ENCODE peak calls at places on chromosomes 4 and X, in four cellular contexts. K is AG04450, G is WTC11, J is bronchial epithelial cell. V is an unnamed sample.

GRCh38 chr4:146369446-146369845 is 152.3 kb downstream of the SLC10A7 start:
- DNase-seq in K (no peak), G (no peak), J (no peak), V (no peak)

GRCh38 chr4:16588651-16589050 is 309.8 kb downstream of the LDB2 start:
- DNase-seq in K (no peak), G (no peak), J (no peak), V (no peak)

GRCh38 chr4:149708513-149709175 is 107.0 kb downstream of the IQCM start:
- DNase-seq in K (no peak), G (no peak), J (peak), V (peak)

GRCh38 chrX:45070116-45071007 is 130.3 kb downstream of the DIPK2B start:
- DNase-seq in K (peak), G (no peak), J (peak), V (peak)

GRCh38 chrX:79413009-79413408 is 45.9 kb upstream of the ITM2A start:
- DNase-seq in K (no peak), G (no peak), J (peak), V (no peak)

GRCh38 chr4:139735381-139736256 is 70.0 kb downstream of the MGST2 start:
- DNase-seq in K (no peak), G (peak), J (no peak), V (no peak)

GRCh38 chr4:111788046-111788642 is 357.1 kb upstream of the FAM241A start:
- DNase-seq in K (no peak), G (peak), J (no peak), V (no peak)

GRCh38 chrX:129665916-129666644 is 11.3 kb upstream of the APLN start:
- DNase-seq in K (peak), G (no peak), J (peak), V (peak)

GRCh38 chr4:101114936-101115372 is 232.4 kb downstream of the PPP3CA start:
- DNase-seq in K (no peak), G (no peak), J (peak), V (peak)

GRCh38 chr4:47530801-47531200 is 45.7 kb downstream of the ATP10D start:
- DNase-seq in K (no peak), G (no peak), J (no peak), V (no peak)

GRCh38 chr4:158999849-159000248 is 103.0 kb upstream of the RAPGEF2 start:
- DNase-seq in K (no peak), G (no peak), J (no peak), V (no peak)

GRCh38 chr4:134465417-134465816 is 263.8 kb upstream of the PABPC4L start:
- DNase-seq in K (no peak), G (no peak), J (no peak), V (no peak)
- TF ChIP-seq CTCF in K (no peak), G (no peak), J (no peak), V (no peak)

DNA sequence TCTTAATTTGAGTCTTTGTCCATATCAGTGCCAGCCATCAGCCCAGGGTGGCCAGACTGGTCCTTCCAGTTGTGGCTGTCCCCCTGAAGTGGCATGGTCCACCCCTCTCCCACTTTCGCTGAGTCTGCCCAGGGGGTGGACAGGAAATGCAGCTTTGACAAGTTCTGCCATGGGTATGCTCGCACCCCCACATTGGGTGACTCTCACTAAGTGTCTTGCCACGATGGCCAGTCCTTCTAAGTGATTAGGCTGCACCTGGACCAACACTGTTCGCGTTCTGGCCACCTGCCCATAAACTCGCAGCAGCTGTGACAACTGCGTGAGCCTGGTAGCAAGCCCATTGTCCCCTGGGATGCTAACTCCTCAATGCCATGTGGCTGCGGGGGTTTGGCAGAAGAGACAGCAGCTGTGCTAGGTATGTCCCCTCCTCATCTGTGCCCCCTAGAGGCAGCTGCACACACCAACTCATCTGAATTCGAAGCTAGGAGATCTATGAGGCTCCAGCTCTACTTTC is 10.0 kb upstream of the LNX1 start:
- DNase-seq in K (no peak), G (peak), J (no peak), V (no peak)
- TF ChIP-seq CTCF in K (peak), G (peak), J (peak), V (peak)

GRCh38 chr4:24913099-24913445 is 230 bp upstream of the CCDC149 start:
- DNase-seq in K (no peak), G (no peak), J (no peak), V (no peak)

GRCh38 chr4:24914460-24914859 is 1.6 kb upstream of the CCDC149 start:
- DNase-seq in K (no peak), G (no peak), J (peak), V (no peak)

GRCh38 chr4:24910504-24910903 is 2.3 kb downstream of the CCDC149 start:
- DNase-seq in K (no peak), G (no peak), J (peak), V (no peak)

GRCh38 chr4:24915121-24915922 is 2.5 kb upstream of the CCDC149 start:
- DNase-seq in K (no peak), G (peak), J (no peak), V (no peak)

DNA sequence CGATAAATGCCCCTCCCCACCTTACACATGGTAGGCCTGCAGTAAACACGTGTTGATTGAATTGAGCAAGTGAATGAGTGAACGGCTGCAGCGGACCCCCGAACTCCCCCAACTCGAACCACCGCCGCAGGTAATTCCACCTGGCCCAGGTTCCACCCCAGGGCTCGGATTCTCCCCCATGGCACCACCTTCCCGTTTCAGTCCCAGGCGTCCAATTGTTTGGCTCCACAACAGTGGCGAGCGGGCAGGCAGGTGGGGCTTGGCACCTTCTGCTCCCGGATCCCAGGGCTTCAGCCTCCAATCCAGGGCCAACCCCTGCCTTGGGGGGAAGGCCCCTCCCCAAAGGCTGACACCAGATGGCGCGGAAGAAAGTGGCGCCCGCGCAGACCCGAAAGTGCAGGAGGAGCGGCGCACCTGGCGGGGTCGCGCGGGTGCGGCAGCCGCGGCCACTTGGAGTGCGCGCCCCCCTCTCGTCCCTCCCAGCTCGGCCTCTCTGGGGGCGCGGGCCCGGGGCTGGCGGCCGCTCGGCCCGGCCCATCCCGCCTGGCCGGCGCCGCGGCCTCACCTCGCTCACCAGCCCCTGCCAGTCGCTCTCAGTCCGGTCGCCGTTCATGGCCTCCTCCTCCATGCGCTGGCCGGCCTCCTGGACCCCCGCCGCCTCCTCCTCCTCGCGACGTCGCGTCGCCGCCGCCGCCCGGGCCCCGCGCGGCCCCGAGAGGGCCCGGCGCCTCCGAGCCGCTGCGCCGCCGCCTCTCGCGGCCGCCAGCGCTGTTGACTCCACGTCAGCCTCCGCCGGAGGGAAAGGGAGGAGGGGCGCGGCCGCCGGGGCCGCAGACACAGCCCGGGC is at the start of gene CCDC149:
- DNase-seq in K (no peak), G (peak), J (peak), V (no peak)
- TF ChIP-seq CTCF in K (no peak), G (no peak), J (no peak), V (no peak)

DNA sequence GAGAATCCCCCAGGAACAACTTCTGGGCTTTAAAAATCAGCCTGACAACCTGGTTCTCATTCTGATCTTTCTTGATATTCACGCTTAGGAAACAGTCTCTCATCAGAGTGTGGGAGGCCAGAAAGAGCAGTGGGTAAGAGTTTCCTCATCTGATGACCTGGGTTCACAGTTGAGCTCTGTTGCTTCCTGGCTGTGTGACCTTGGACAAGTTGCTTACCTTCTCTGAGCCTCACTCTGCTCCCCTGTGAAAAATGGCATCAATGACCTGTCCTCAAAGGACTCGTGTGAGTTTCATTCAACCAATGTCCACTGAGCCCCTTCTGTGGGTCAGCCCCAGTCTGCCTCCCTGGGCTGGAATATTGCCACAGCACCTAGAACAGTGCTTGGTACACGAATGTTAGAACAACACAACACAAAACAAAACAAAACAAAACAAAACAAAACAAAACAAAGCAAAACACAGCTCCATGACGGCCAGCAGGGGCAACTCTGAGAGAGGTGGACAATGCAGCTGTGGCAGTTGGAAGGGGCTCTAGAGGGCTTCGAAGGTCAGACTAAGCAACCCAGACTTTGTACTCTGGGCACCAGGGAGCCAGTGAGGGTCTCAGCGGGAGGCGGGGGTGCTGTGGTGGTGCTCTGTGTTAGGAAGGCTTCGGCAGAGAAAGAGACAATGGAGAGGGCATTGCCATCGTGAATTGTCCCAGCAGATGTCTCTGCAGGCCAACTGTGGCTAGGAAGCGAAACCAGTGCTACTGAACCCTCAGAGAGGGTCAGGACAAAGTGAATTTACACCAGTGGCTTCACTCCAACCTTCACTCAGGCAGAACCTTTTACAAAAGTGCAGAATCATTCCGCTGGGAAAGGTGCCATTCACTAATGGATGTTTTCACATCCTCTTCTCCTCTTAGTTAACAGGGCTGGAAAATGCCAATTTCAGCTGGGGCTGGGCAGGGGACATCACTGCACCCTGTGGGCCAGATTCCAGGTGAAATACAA is 14.3 kb upstream of the C4orf50 start:
- DNase-seq in K (no peak), G (no peak), J (no peak), V (no peak)
- TF ChIP-seq CTCF in K (no peak), G (no peak), J (no peak), V (no peak)

GRCh38 chrX:77427586-77427985 is 19.6 kb upstream of the FGF16 start:
- DNase-seq in K (no peak), G (no peak), J (no peak), V (no peak)

GRCh38 chrX:77434949-77435348 is 12.2 kb upstream of the FGF16 start:
- DNase-seq in K (no peak), G (no peak), J (peak), V (no peak)

GRCh38 chrX:77432998-77433397 is 14.2 kb upstream of the FGF16 start:
- DNase-seq in K (no peak), G (no peak), J (no peak), V (no peak)

GRCh38 chrX:77426811-77427210 is 20.4 kb upstream of the FGF16 start:
- DNase-seq in K (no peak), G (no peak), J (peak), V (no peak)

GRCh38 chrX:77431227-77431626 is 16.0 kb upstream of the FGF16 start:
- DNase-seq in K (no peak), G (no peak), J (no peak), V (no peak)
- TF ChIP-seq CTCF in K (no peak), G (no peak), J (no peak), V (peak)

DNA sequence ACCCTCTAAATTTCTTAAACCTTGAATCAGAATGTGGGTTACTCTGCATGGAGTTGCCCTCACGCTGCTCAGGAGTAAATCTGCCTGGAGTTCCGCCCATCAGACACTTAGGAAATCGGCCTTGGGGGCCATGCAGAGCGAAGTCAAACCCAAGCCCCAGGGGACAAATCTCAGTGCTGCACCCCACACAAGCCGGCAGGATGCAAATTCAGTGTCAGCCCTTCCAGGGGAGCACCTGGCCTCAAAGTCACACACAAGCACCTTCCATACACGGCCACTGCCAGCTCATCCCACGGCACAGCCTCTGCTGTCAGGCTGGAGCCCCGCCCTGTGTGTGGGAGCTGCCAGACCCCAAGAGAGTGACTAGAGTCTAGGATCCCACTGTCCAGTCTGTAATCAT is 27.4 kb downstream of the RNF212 start:
- DNase-seq in K (no peak), G (no peak), J (no peak), V (no peak)
- TF ChIP-seq CTCF in K (no peak), G (no peak), J (no peak), V (no peak)

GRCh38 chrX:15814811-15815210 is 24.5 kb downstream of the ZRSR2 start:
- DNase-seq in K (no peak), G (no peak), J (no peak), V (no peak)

GRCh38 chrX:15812212-15812938 is 22.1 kb downstream of the ZRSR2 start:
- DNase-seq in K (no peak), G (no peak), J (no peak), V (no peak)

GRCh38 chrX:15816886-15817285 is 26.6 kb downstream of the ZRSR2 start:
- DNase-seq in K (no peak), G (no peak), J (no peak), V (no peak)

GRCh38 chrX:15816453-15816838 is 26.2 kb downstream of the ZRSR2 start:
- DNase-seq in K (no peak), G (no peak), J (no peak), V (no peak)

GRCh38 chrX:15815779-15816452 is 25.6 kb downstream of the ZRSR2 start:
- DNase-seq in K (no peak), G (peak), J (peak), V (peak)
- TF ChIP-seq CTCF in K (peak), G (no peak), J (peak), V (peak)

V was measured in foreskin keratinocyte.